ENCODE peak calls at places on chromosomes 11 and 22, in seven cellular contexts. I, S, V, R, G, B and W are unnamed samples.

GRCh38 chr11:37496196-37496595 is 898.2 kb upstream of the RAG2 start:
- DNase-seq in S (no peak), G (no peak), V (no peak), I (peak; percentile 28), R (no peak), B (no peak), W (no peak)

GRCh38 chr22:47304854-47305253 is 542.4 kb downstream of the TBC1D22A start:
- DNase-seq in B (no peak), S (no peak), G (no peak), V (no peak), I (no peak), R (no peak), W (no peak)

GRCh38 chr11:100545970-100546369 is 141.1 kb upstream of the ARHGAP42 start:
- DNase-seq in I (no peak), V (no peak), G (peak; percentile 39), R (no peak), S (no peak), B (no peak), W (no peak)

GRCh38 chr11:62012451-62013265 is 45.2 kb upstream of the FTH1 start:
- DNase-seq in B (no peak), I (peak; percentile 42), S (no peak), G (peak; percentile 61), V (no peak), R (no peak), W (no peak)

GRCh38 chr11:73342633-73343032 is 33.6 kb upstream of the RELT start:
- DNase-seq in G (no peak), S (no peak), B (no peak), V (no peak), R (no peak), I (no peak), W (no peak)

GRCh38 chr22:39175127-39176066 is 22.9 kb upstream of the CBX7 start:
- DNase-seq in S (no peak), V (no peak), G (no peak), I (no peak), R (no peak), B (no peak), W (no peak)

GRCh38 chr11:30561691-30562412 is 24.3 kb downstream of the MPPED2 start:
- DNase-seq in G (no peak), B (no peak), R (no peak), S (no peak), V (no peak), I (peak; percentile 42), W (no peak)

GRCh38 chr22:47112994-47113879 is 350.8 kb downstream of the TBC1D22A start:
- DNase-seq in I (no peak), G (no peak), B (no peak), V (no peak), S (no peak), R (no peak), W (no peak)

GRCh38 chr11:18329196-18329870 is 7.0 kb downstream of the GTF2H1 start:
- DNase-seq in V (no peak), R (no peak), B (no peak), S (no peak), I (no peak), G (peak; percentile 45), W (no peak)

GRCh38 chr11:25566298-25567200 is 765.4 kb upstream of the ANO3 start:
- DNase-seq in G (no peak), I (no peak), V (no peak), S (no peak), B (no peak), R (peak; percentile 63), W (no peak)

GRCh38 chr11:85495918-85496317 is 131.2 kb downstream of the DLG2 start:
- DNase-seq in R (no peak), G (no peak), B (no peak), I (no peak), V (no peak), S (no peak), W (no peak)

GRCh38 chr11:114953039-114953438 is 274.7 kb downstream of the NXPE2 start:
- DNase-seq in S (no peak), I (no peak), R (no peak), G (no peak), V (no peak), B (no peak), W (no peak)

GRCh38 chr11:64101461-64101860 is 64.5 kb downstream of the MACROD1 start:
- DNase-seq in G (no peak), V (no peak), I (no peak), S (no peak), B (no peak), R (no peak), W (no peak)

GRCh38 chr11:34610324-34611041 is 10.4 kb upstream of the EHF start:
- DNase-seq in S (no peak), R (no peak), I (no peak), G (no peak), V (no peak), B (no peak), W (no peak)

GRCh38 chr11:46718155-46719019 is 626 bp upstream of the F2 start:
- DNase-seq in G (peak; percentile 56), V (no peak), I (no peak), S (no peak), R (no peak), B (no peak), W (no peak)

GRCh38 chr11:68694404-68695297 is 10.3 kb downstream of the GAL start:
- DNase-seq in B (no peak), I (no peak), S (no peak), R (no peak), V (no peak), G (no peak), W (no peak)

GRCh38 chr11:3095712-3096361 is 38.6 kb upstream of the CARS1 start:
- DNase-seq in S (no peak), I (peak; percentile 91), G (peak; percentile 8), R (peak; percentile 65), V (no peak), B (no peak), W (no peak)

GRCh38 chr11:134646561-134646960 is 234.5 kb upstream of the B3GAT1 start:
- DNase-seq in S (no peak), I (no peak), G (no peak), V (no peak), R (peak; percentile 16), B (no peak), W (no peak)

GRCh38 chr11:32358729-32359128 is 76.6 kb downstream of the WT1 start:
- DNase-seq in V (no peak), I (no peak), G (no peak), S (no peak), R (no peak), B (no peak), W (no peak)

GRCh38 chr11:60887531-60887930 is 18.9 kb downstream of the PRPF19 start:
- DNase-seq in V (no peak), B (peak; percentile 24), R (no peak), G (peak; percentile 79), S (no peak), I (peak; percentile 61), W (no peak)

GRCh38 chr11:88484873-88485621 is 147.5 kb upstream of the CTSC start:
- DNase-seq in R (no peak), I (peak; percentile 23), B (peak; percentile 24), S (peak; percentile 28), G (peak; percentile 35), V (no peak), W (no peak)

GRCh38 chr22:50733521-50734342 is 4.3 kb upstream of the ACR start:
- DNase-seq in R (peak; percentile 55), I (peak; percentile 59), S (no peak), V (no peak), G (no peak), B (no peak), W (no peak)

GRCh38 chr11:74357449-74357848 is 40.8 kb downstream of the PGM2L1 start:
- DNase-seq in R (no peak), I (peak; percentile 51), G (no peak), B (no peak), S (no peak), V (no peak), W (no peak)

GRCh38 chr11:64444838-64445441 is 86.0 kb downstream of the RPS6KA4 start:
- DNase-seq in I (peak; percentile 17), B (no peak), V (no peak), G (peak; percentile 25), R (no peak), S (no peak), W (no peak)

GRCh38 chr11:69966583-69966835 is 111.6 kb upstream of the ANO1 start:
- DNase-seq in I (no peak), B (no peak), V (no peak), R (no peak), G (no peak), S (no peak), W (no peak)
- H3K4me1 ChIP-seq in I (peaks cover 23% of the 10 kb centered on the region), B (peaks cover 8% of the 10 kb centered on the region), V (no peaks in the 10 kb centered on the region), R (no peaks in the 10 kb centered on the region), G (peaks cover 8% of the 10 kb centered on the region), S (no peaks in the 10 kb centered on the region), W (no peaks in the 10 kb centered on the region)

DNA sequence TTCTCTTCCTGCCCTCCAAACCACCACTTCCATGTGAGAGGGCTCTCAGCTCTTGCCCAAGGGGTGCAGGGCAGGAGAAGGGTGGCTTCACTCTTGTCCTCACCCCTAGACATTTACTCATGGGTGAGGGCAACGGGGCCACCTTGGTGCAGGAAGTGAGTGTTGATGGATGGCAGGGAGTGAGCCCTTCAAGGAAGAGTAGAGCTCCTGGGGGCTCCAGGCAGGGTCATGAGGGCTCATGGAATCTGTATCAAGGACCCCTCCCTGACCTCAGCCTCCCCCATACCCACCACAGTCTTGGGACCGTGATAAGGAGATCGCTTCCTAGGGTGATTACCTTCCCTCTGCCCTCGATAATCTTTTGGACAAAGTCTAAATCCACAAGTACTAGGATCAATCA is 37.8 kb downstream of the TSPAN18 start:
- DNase-seq in B (no peak), I (no peak), G (no peak), S (no peak), V (no peak), R (no peak), W (no peak)
- H3K4me1 ChIP-seq in B (no peaks in the 10 kb centered on the region), I (peaks cover 31% of the 10 kb centered on the region), G (no peaks in the 10 kb centered on the region), S (no peaks in the 10 kb centered on the region), V (no peaks in the 10 kb centered on the region), R (no peaks in the 10 kb centered on the region), W (no peaks in the 10 kb centered on the region)

DNA sequence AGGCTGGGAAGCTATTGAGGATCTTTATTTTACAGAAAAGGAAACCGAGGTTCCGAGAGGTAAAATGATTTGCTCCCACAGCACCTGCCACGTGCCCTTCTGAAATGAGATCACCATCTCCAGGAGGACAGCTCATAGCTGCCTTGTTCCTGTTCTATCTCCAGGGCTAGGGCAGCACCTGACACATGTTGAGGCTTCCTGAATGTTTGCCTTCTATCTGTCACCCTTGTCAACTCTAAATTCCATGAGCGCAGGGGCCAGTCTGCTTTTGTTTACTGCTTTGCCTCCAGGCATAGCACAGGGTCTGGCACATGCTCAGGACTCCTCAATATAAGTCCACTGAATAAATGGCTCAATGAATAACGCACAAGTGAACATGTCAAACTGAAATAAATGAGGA is 24.1 kb downstream of the ASCC2 start:
- DNase-seq in B (no peak), G (no peak), I (no peak), S (no peak), V (no peak), R (no peak), W (no peak)
- H3K4me1 ChIP-seq in B (no peaks in the 10 kb centered on the region), G (no peaks in the 10 kb centered on the region), I (peaks cover 1% of the 10 kb centered on the region), S (no peaks in the 10 kb centered on the region), V (peaks cover 17% of the 10 kb centered on the region), R (no peaks in the 10 kb centered on the region), W (no peaks in the 10 kb centered on the region)

DNA sequence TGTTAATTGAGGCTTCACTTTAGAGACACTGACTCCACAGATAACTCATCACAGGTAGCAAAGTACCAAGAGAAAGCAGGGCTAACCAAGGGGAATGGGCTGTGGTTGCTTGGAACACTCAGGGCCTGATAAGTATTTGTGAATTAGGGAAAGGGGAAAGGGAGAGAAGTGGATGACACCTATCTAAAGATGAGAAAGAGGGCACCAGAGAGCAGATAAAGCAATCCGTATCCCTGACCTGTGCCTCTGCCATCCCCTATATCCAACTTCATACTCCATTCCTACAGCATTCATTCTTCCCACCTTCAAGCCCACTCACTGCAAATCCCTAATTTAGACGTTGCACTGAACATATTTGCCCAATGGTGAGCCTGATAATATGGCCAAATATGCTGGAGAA is 43.0 kb upstream of the API5 start:
- DNase-seq in R (no peak), B (no peak), V (no peak), I (no peak), G (no peak), S (no peak), W (no peak)
- H3K4me1 ChIP-seq in R (no peaks in the 10 kb centered on the region), B (no peaks in the 10 kb centered on the region), V (no peaks in the 10 kb centered on the region), I (no peaks in the 10 kb centered on the region), G (no peaks in the 10 kb centered on the region), S (no peaks in the 10 kb centered on the region), W (no peaks in the 10 kb centered on the region)